ENCODE peak calls at places on chromosomes 4 and X, in six cellular contexts. V is HEK293T, O is T-helper 2 cell, E is NCI-H1092 treated with DMSO at 0.1 percent for 48 hours, U is H7, W is GM23338. M is an unnamed sample.
A peak's percentile ranks its signal among the peaks of the same experiment; 100 is the strongest.

GRCh38 chr4:39228377-39228776 is 46.0 kb downstream of the WDR19 start:
- DNase-seq in E (no peak), V (no peak), W (no peak), O (no peak), U (no peak), M (no peak)

GRCh38 chr4:98601719-98602118 is 56.7 kb downstream of the TSPAN5 start:
- DNase-seq in V (no peak), O (no peak), E (no peak), U (no peak), W (no peak), M (no peak)

GRCh38 chr4:15586046-15586445 is 69.1 kb downstream of the FBXL5 start:
- DNase-seq in O (no peak), E (no peak), V (no peak), U (no peak), W (no peak), M (no peak)

GRCh38 chrX:119015407-119016242 is 41.2 kb downstream of the LONRF3 start:
- DNase-seq in U (no peak), W (no peak), E (no peak), V (no peak), O (no peak), M (no peak)

GRCh38 chrX:86171366-86171765 is 23.1 kb downstream of the DACH2 start:
- DNase-seq in V (peak; percentile 23), W (peak; percentile 69), E (no peak), U (no peak), O (no peak), M (peak; percentile 48)

GRCh38 chr4:110049951-110050925 is 137.6 kb downstream of the EGF start:
- DNase-seq in O (peak; percentile 9), V (peak; percentile 35), E (peak; percentile 8), U (peak; percentile 18), W (peak; percentile 69), M (peak; percentile 60)

GRCh38 chr4:627751-628150 is 2.4 kb downstream of the PDE6B start:
- DNase-seq in V (no peak), U (peak; percentile 50), E (no peak), O (no peak), W (no peak), M (no peak)

GRCh38 chr4:56149601-56150000 is 200.9 kb downstream of the CEP135 start:
- DNase-seq in O (no peak), V (no peak), E (no peak), W (no peak), U (no peak), M (no peak)

GRCh38 chr4:128543726-128544125 is 256.1 kb upstream of the PGRMC2 start:
- DNase-seq in U (no peak), W (no peak), O (no peak), V (no peak), E (no peak), M (no peak)

M was measured in neural progenitor cell.